ENCODE peak calls at places on chromosomes 12 and 14, in eight cellular contexts. H is DMS 273 treated with DMSO at 0.1 percent for 48 hours, V is iris pigment epithelial cell, T is progenitor cell of endocrine pancreas, S is neural progenitor cell, K is T-helper 9 cell, I is HFF-Myc, Z is NCI-H1092 treated with DMSO at 0.1 percent for 48 hours. X is an unnamed sample.

GRCh38 chr12:122865268-122866231 is 30.3 kb downstream of the HIP1R start:
- DNase-seq in H (no peak), V (peak), T (no peak), S (no peak), K (no peak), I (no peak), Z (peak), X (no peak)

GRCh38 chr12:42552822-42553221 is 36.7 kb downstream of the PRICKLE1 start:
- DNase-seq in H (no peak), V (no peak), T (no peak), S (peak), K (no peak), I (no peak), Z (no peak), X (no peak)

GRCh38 chr12:12979731-12980259 is 20.3 kb downstream of the HEBP1 start:
- DNase-seq in H (no peak), V (peak), T (no peak), S (peak), K (no peak), I (peak), Z (no peak), X (no peak)

GRCh38 chr14:29926701-29927595 is 699 bp downstream of the PRKD1 start:
- DNase-seq in H (no peak), V (peak), T (peak), S (peak), K (no peak), I (no peak), Z (peak), X (no peak)

GRCh38 chr14:54669759-54670630 is 103.1 kb downstream of the SAMD4A start:
- DNase-seq in H (no peak), V (peak), T (no peak), S (no peak), K (no peak), I (no peak), Z (no peak), X (no peak)

GRCh38 chr12:46839964-46840363 is 14.2 kb upstream of the SLC38A4 start:
- DNase-seq in H (no peak), V (no peak), T (no peak), S (no peak), K (no peak), I (no peak), Z (no peak), X (no peak)

GRCh38 chr12:10097521-10097920 is 1.3 kb downstream of the CLEC1A start:
- DNase-seq in H (no peak), V (no peak), T (no peak), S (no peak), K (no peak), I (peak), Z (no peak), X (no peak)

GRCh38 chr12:16012086-16012485 is 101.0 kb downstream of the DERA start:
- DNase-seq in H (no peak), V (peak), T (no peak), S (no peak), K (no peak), I (no peak), Z (no peak), X (no peak)

GRCh38 chr12:3205742-3206519 is 128.8 kb downstream of the TSPAN9 start:
- DNase-seq in H (no peak), V (no peak), T (no peak), S (no peak), K (no peak), I (no peak), Z (no peak), X (no peak)

GRCh38 chr12:80413462-80413861 is 30.6 kb upstream of the PTPRQ start:
- DNase-seq in H (no peak), V (no peak), T (no peak), S (no peak), K (no peak), I (no peak), Z (no peak), X (no peak)